ENCODE peak calls at places on chromosome 17, in nine cellular contexts. K, N, D, M, B, O, R, W and S are unnamed samples.

GRCh38 chr17:66893863-66894262 is 58.9 kb downstream of the CACNG5 start:
- DNase-seq in K (no peak), N (no peak), D (no peak), M (no peak), B (no peak), O (no peak), R (no peak), W (no peak), S (no peak)

GRCh38 chr17:67376509-67376891 is 581 bp upstream of the PITPNC1 start:
- DNase-seq in K (no peak), N (no peak), D (no peak), M (peak), B (no peak), O (no peak), R (no peak), W (no peak), S (no peak)

GRCh38 chr17:76529643-76530488 is 7.6 kb downstream of the CYGB start:
- DNase-seq in K (no peak), N (no peak), D (no peak), M (peak), B (no peak), O (no peak), R (peak), W (no peak), S (no peak)

GRCh38 chr17:59711936-59712335 is 4.5 kb downstream of the VMP1 start:
- DNase-seq in K (no peak), N (no peak), D (no peak), M (no peak), B (no peak), O (no peak), R (no peak), W (no peak), S (no peak)

GRCh38 chr17:40542562-40543411 is 22.5 kb downstream of the CCR7 start:
- DNase-seq in K (peak), N (no peak), D (no peak), M (peak), B (no peak), O (peak), R (peak), W (no peak), S (no peak)

GRCh38 chr17:51857052-51857593 is 301.4 kb downstream of the CA10 start:
- DNase-seq in K (no peak), N (no peak), D (no peak), M (no peak), B (no peak), O (no peak), R (no peak), W (no peak), S (no peak)

GRCh38 chr17:80195671-80196529 is 24.2 kb downstream of the SGSH start:
- DNase-seq in K (no peak), N (no peak), D (peak), M (no peak), B (no peak), O (no peak), R (peak), W (no peak), S (peak)

GRCh38 chr17:43365356-43365755 is 33.4 kb upstream of the ARL4D start:
- DNase-seq in K (no peak), N (no peak), D (no peak), M (no peak), B (no peak), O (no peak), R (no peak), W (no peak), S (no peak)

GRCh38 chr17:75504347-75505151 is 10.8 kb downstream of the CASKIN2 start:
- DNase-seq in K (no peak), N (no peak), D (no peak), M (no peak), B (no peak), O (no peak), R (no peak), W (no peak), S (peak)

GRCh38 chr17:42675984-42676423 is 790 bp downstream of the PLEKHH3 start:
- DNase-seq in K (no peak), N (no peak), D (no peak), M (peak), B (peak), O (no peak), R (peak), W (peak), S (no peak)

GRCh38 chr17:31869031-31869430 is 10.0 kb upstream of the COPRS start:
- DNase-seq in K (no peak), N (no peak), D (no peak), M (peak), B (no peak), O (no peak), R (no peak), W (no peak), S (no peak)

GRCh38 chr17:47935961-47936360 is 5.4 kb upstream of the PNPO start:
- DNase-seq in K (peak), N (no peak), D (no peak), M (peak), B (no peak), O (no peak), R (no peak), W (no peak), S (no peak)

GRCh38 chr17:18033442-18034099 is 5.4 kb downstream of the ATPAF2 start:
- DNase-seq in K (peak), N (peak), D (peak), M (peak), B (peak), O (peak), R (no peak), W (no peak), S (no peak)

GRCh38 chr17:6830383-6830986 is 1.0 kb downstream of the TEKT1 start:
- DNase-seq in K (no peak), N (no peak), D (no peak), M (no peak), B (no peak), O (no peak), R (no peak), W (no peak), S (no peak)

GRCh38 chr17:30336369-30337171 is 2.7 kb upstream of the TMIGD1 start:
- DNase-seq in K (no peak), N (peak), D (peak), M (peak), B (peak), O (no peak), R (no peak), W (no peak), S (peak)

GRCh38 chr17:36464765-36465088 is 21.8 kb upstream of the ZNHIT3 start:
- DNase-seq in K (no peak), N (no peak), D (no peak), M (no peak), B (no peak), O (no peak), R (no peak), W (no peak), S (no peak)

GRCh38 chr17:61305024-61305423 is 94.6 kb upstream of the TBX2 start:
- DNase-seq in K (no peak), N (no peak), D (no peak), M (peak), B (no peak), O (no peak), R (no peak), W (no peak), S (no peak)

GRCh38 chr17:65218261-65218660 is 81.1 kb downstream of the RGS9 start:
- DNase-seq in K (no peak), N (no peak), D (no peak), M (no peak), B (no peak), O (no peak), R (no peak), W (no peak), S (no peak)

GRCh38 chr17:5541610-5542202 is 42.6 kb downstream of the NLRP1 start:
- DNase-seq in K (no peak), N (no peak), D (no peak), M (no peak), B (no peak), O (no peak), R (no peak), W (no peak), S (no peak)

GRCh38 chr17:19019041-19019941 is 14.7 kb upstream of the FAM83G start:
- DNase-seq in K (no peak), N (no peak), D (no peak), M (no peak), B (peak), O (no peak), R (peak), W (peak), S (no peak)